ENCODE peak calls at places on chromosomes 4 and X, in seven cellular contexts. U, G, N, W, C, I and D are unnamed samples. For H3K4me1, the result is how much of the 10 kb centered on the place peaks cover.

GRCh38 chrX:123807825-123808416 is 51.9 kb upstream of the XIAP start:
- DNase-seq in C (no peak), W (no peak), I (no peak), N (no peak), U (no peak), G (peak), D (no peak)

GRCh38 chrX:129577473-129577872 is 37.4 kb downstream of the OCRL start:
- DNase-seq in I (peak), G (peak), C (no peak), U (peak), W (peak), N (no peak), D (no peak)

GRCh38 chrX:45683914-45684313 is 483.2 kb upstream of the DIPK2B start:
- DNase-seq in I (no peak), U (no peak), C (no peak), W (no peak), N (no peak), G (no peak), D (no peak)

GRCh38 chr4:96677499-96677898 is 837.6 kb downstream of the PDHA2 start:
- DNase-seq in U (no peak), G (no peak), C (no peak), N (no peak), I (no peak), W (peak), D (no peak)

GRCh38 chr4:184812651-184813181 is 13.1 kb downstream of the ACSL1 start:
- DNase-seq in N (no peak), I (peak), U (no peak), C (no peak), W (peak), G (peak), D (no peak)

GRCh38 chrX:12947545-12948235 is 27.2 kb upstream of the TMSB4X start:
- DNase-seq in N (no peak), G (no peak), I (no peak), C (no peak), W (no peak), U (no peak), D (no peak)

GRCh38 chrX:131854586-131854985 is 168.5 kb upstream of the STK26 start:
- DNase-seq in I (no peak), N (no peak), U (peak), C (no peak), W (peak), G (no peak), D (no peak)

GRCh38 chrX:45191383-45191782 is 9.3 kb downstream of the DIPK2B start:
- DNase-seq in C (no peak), I (no peak), N (no peak), W (no peak), G (no peak), U (no peak), D (no peak)

GRCh38 chr4:8414377-8414776 is 26.1 kb downstream of the ACOX3 start:
- DNase-seq in C (no peak), G (no peak), U (no peak), N (no peak), I (no peak), W (no peak), D (no peak)

GRCh38 chr4:3780347-3781171 is 14.4 kb downstream of the ADRA2C start:
- DNase-seq in C (no peak), G (no peak), I (peak), W (no peak), N (no peak), U (peak), D (peak)

GRCh38 chr4:155946486-155946885 is 7.2 kb downstream of the CTSO start:
- DNase-seq in W (peak), N (no peak), C (no peak), U (no peak), I (no peak), G (peak), D (no peak)

GRCh38 chr4:107736924-107737448 is 17.0 kb upstream of the PAPSS1 start:
- DNase-seq in C (peak), G (peak), I (peak), U (peak), N (no peak), W (peak), D (peak)

GRCh38 chr4:112185334-112185733 is 40.1 kb downstream of the FAM241A start:
- DNase-seq in I (no peak), N (no peak), G (no peak), U (no peak), W (no peak), C (no peak), D (no peak)

GRCh38 chrX:23114256-23114655 is 114.5 kb downstream of the DDX53 start:
- DNase-seq in N (no peak), W (no peak), U (no peak), I (peak), G (no peak), C (no peak), D (no peak)

GRCh38 chr4:104491826-104492771 is 2.6 kb downstream of the CXXC4 start:
- DNase-seq in C (peak), N (no peak), U (peak), G (no peak), I (peak), W (peak), D (peak)

GRCh38 chr4:104490096-104490769 is 4.5 kb downstream of the CXXC4 start:
- DNase-seq in G (no peak), N (no peak), W (no peak), I (no peak), U (peak), C (no peak), D (peak)

GRCh38 chr4:104491396-104491821 is 3.3 kb downstream of the CXXC4 start:
- DNase-seq in C (peak), U (peak), W (peak), G (no peak), N (no peak), I (peak), D (peak)

GRCh38 chr4:104489731-104490095 is 5.0 kb downstream of the CXXC4 start:
- DNase-seq in G (no peak), U (no peak), W (no peak), C (no peak), N (no peak), I (no peak), D (no peak)

GRCh38 chr4:104490770-104491395 is 3.8 kb downstream of the CXXC4 start:
- DNase-seq in I (peak), C (peak), W (peak), U (peak), N (no peak), G (peak), D (peak)
- H3K4me1 ChIP-seq in I (under half), C (under half), W (under half), U (under half), N (under half), G (under half), D (under half)

GRCh38 chr4:138616775-138617174 is 374.6 kb upstream of the SLC7A11 start:
- DNase-seq in U (no peak), C (no peak), N (no peak), I (peak), W (peak), G (peak), D (no peak)
- H4K8ac ChIP-seq in U (no peak), C (no peak), N (no peak), I (no peak), W (no peak), G (no peak), D (no peak)

DNA sequence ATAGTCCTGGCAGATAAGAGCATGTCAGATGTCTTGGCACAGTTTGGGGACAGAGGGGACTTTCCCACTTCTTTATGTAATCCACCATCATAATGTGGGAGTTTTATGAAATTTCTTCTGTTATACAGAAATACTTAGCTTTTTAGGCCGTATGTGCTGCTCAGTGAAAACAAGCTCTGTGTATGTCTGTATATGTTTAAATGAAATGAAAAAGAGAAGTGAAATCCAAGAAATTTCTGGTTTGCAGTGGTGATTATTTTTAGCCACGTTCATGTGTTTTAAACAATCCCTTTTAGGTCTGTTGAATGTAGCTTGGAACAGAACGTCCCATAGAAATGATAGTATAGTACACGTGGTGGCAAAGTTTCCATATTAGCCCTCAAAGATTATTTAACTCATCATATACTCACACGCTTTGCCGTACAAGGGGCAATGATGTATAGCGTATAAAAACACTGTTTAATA is 41.0 kb downstream of the GAB1 start:
- DNase-seq in I (no peak), C (no peak), G (no peak), N (no peak), W (no peak), U (no peak), D (no peak)
- H3K4me1 ChIP-seq in I (under half), C (under half), G (under half), N (under half), W (under half), U (under half), D (under half)

GRCh38 chr4:41414380-41414779 is 123.6 kb upstream of the LIMCH1 start:
- DNase-seq in G (no peak), I (peak), U (no peak), N (no peak), C (no peak), W (no peak), D (no peak)
- H4K8ac ChIP-seq in G (no peak), I (no peak), U (no peak), N (no peak), C (no peak), W (no peak), D (no peak)

GRCh38 chr4:76212301-76212700 is 1.3 kb downstream of the SCARB2 start:
- DNase-seq in W (no peak), C (no peak), U (no peak), I (no peak), N (no peak), G (no peak), D (no peak)

GRCh38 chr4:76213415-76214268 is at the start of gene SCARB2:
- DNase-seq in N (no peak), C (peak), I (peak), G (peak), U (peak), W (peak), D (peak)

GRCh38 chr4:76212851-76213414 is 691 bp downstream of the SCARB2 start:
- DNase-seq in C (no peak), W (peak), I (peak), U (no peak), G (peak), N (no peak), D (no peak)

GRCh38 chr4:76210502-76210901 is 3.1 kb downstream of the SCARB2 start:
- DNase-seq in C (no peak), G (no peak), I (no peak), N (no peak), W (no peak), U (no peak), D (no peak)

GRCh38 chr4:76211769-76212168 is 1.9 kb downstream of the SCARB2 start:
- DNase-seq in I (no peak), N (no peak), U (no peak), C (no peak), G (no peak), W (no peak), D (no peak)
- H3K4me1 ChIP-seq in I (under half), N (under half), U (under half), C (under half), G (under half), W (under half), D (under half)

GRCh38 chr4:94171616-94172015 is 36.0 kb upstream of the SMARCAD1 start:
- DNase-seq in I (no peak), C (no peak), W (no peak), N (no peak), U (no peak), G (no peak), D (no peak)

GRCh38 chr4:94169803-94170372 is 37.8 kb upstream of the SMARCAD1 start:
- DNase-seq in W (no peak), G (no peak), I (no peak), U (no peak), C (no peak), N (no peak), D (no peak)

GRCh38 chr4:94177822-94178221 is 29.8 kb upstream of the SMARCAD1 start:
- DNase-seq in N (no peak), W (no peak), C (peak), I (no peak), U (peak), G (no peak), D (no peak)

GRCh38 chr4:94175553-94176260 is 32.0 kb upstream of the SMARCAD1 start:
- DNase-seq in W (no peak), U (peak), N (no peak), G (no peak), I (no peak), C (no peak), D (no peak)
- H4K8ac ChIP-seq in W (no peak), U (no peak), N (no peak), G (no peak), I (no peak), C (no peak), D (no peak)